ENCODE peak calls at places on chromosomes 7 and 10, in nine cellular contexts. One of them, this sample, is unnamed.

GRCh38 chr10:6597478-6597877 is 17.4 kb upstream of the PRKCQ start:
- DNase-seq in transverse colon: no peak
- DNase-seq in upper lobe of right lung: no peak
- DNase-seq in heart left ventricle: no peak
- DNase-seq in heart right ventricle: no peak
- DNase-seq in mammary epithelial cell: no peak
- DNase-seq in neural progenitor cell: no peak
- DNase-seq in GM23338: no peak
- DNase-seq in K562: no peak
- DNase-seq in this sample: no peak

GRCh38 chr10:129696636-129697035 is 229.6 kb downstream of the MGMT start:
- DNase-seq in GM23338: no peak
- DNase-seq in K562: no peak
- DNase-seq in transverse colon: no peak
- DNase-seq in heart left ventricle: no peak
- DNase-seq in upper lobe of right lung: no peak
- DNase-seq in neural progenitor cell: no peak
- DNase-seq in mammary epithelial cell: no peak
- DNase-seq in heart right ventricle: no peak
- DNase-seq in this sample: no peak

GRCh38 chr7:138000081-138000701 is 1.7 kb downstream of the CREB3L2 start:
- DNase-seq in K562: peak; percentile 87
- DNase-seq in transverse colon: peak; percentile 58
- DNase-seq in mammary epithelial cell: peak; percentile 66
- DNase-seq in GM23338: peak; percentile 77
- DNase-seq in upper lobe of right lung: no peak
- DNase-seq in heart left ventricle: peak; percentile 76
- DNase-seq in heart right ventricle: peak; percentile 78
- DNase-seq in neural progenitor cell: peak; percentile 79
- DNase-seq in this sample: no peak

GRCh38 chr10:6610647-6611046 is 30.6 kb upstream of the PRKCQ start:
- DNase-seq in GM23338: no peak
- DNase-seq in heart left ventricle: no peak
- DNase-seq in neural progenitor cell: no peak
- DNase-seq in heart right ventricle: no peak
- DNase-seq in upper lobe of right lung: no peak
- DNase-seq in mammary epithelial cell: no peak
- DNase-seq in transverse colon: no peak
- DNase-seq in K562: no peak
- DNase-seq in this sample: no peak

GRCh38 chr10:103613616-103614015 is 120.1 kb downstream of the NEURL1 start:
- DNase-seq in mammary epithelial cell: no peak
- DNase-seq in heart left ventricle: no peak
- DNase-seq in heart right ventricle: no peak
- DNase-seq in K562: no peak
- DNase-seq in transverse colon: no peak
- DNase-seq in GM23338: no peak
- DNase-seq in neural progenitor cell: no peak
- DNase-seq in upper lobe of right lung: no peak
- DNase-seq in this sample: no peak

GRCh38 chr10:87504667-87505365 is at the start of gene MINPP1:
- DNase-seq in transverse colon: peak; percentile 82
- DNase-seq in neural progenitor cell: peak; percentile 94
- DNase-seq in mammary epithelial cell: peak; percentile 89
- DNase-seq in GM23338: peak; percentile 97
- DNase-seq in heart left ventricle: peak; percentile 83
- DNase-seq in heart right ventricle: peak; percentile 77
- DNase-seq in upper lobe of right lung: peak; percentile 92
- DNase-seq in K562: peak; percentile 89
- DNase-seq in this sample: peak; percentile 89

GRCh38 chr10:131081386-131081785 is 230.1 kb downstream of the TCERG1L start:
- DNase-seq in heart left ventricle: no peak
- DNase-seq in heart right ventricle: no peak
- DNase-seq in transverse colon: no peak
- DNase-seq in upper lobe of right lung: no peak
- DNase-seq in mammary epithelial cell: no peak
- DNase-seq in K562: no peak
- DNase-seq in GM23338: no peak
- DNase-seq in neural progenitor cell: no peak
- DNase-seq in this sample: no peak

GRCh38 chr10:31554556-31554955 is 235.5 kb downstream of the ZEB1 start:
- DNase-seq in heart right ventricle: no peak
- DNase-seq in mammary epithelial cell: peak; percentile 75
- DNase-seq in heart left ventricle: no peak
- DNase-seq in neural progenitor cell: no peak
- DNase-seq in upper lobe of right lung: no peak
- DNase-seq in GM23338: no peak
- DNase-seq in transverse colon: no peak
- DNase-seq in K562: no peak
- DNase-seq in this sample: no peak

GRCh38 chr7:131095346-131095745 is 232.3 kb upstream of the MKLN1 start:
- DNase-seq in neural progenitor cell: no peak
- DNase-seq in upper lobe of right lung: no peak
- DNase-seq in mammary epithelial cell: no peak
- DNase-seq in transverse colon: no peak
- DNase-seq in K562: no peak
- DNase-seq in heart right ventricle: no peak
- DNase-seq in GM23338: no peak
- DNase-seq in heart left ventricle: no peak
- DNase-seq in this sample: no peak

GRCh38 chr7:131090866-131091692 is 236.6 kb upstream of the MKLN1 start:
- DNase-seq in heart right ventricle: no peak
- DNase-seq in heart left ventricle: no peak
- DNase-seq in K562: no peak
- DNase-seq in mammary epithelial cell: no peak
- DNase-seq in upper lobe of right lung: no peak
- DNase-seq in GM23338: peak; percentile 85
- DNase-seq in neural progenitor cell: no peak
- DNase-seq in transverse colon: no peak
- DNase-seq in this sample: no peak

GRCh38 chr7:131087756-131088658 is 239.7 kb upstream of the MKLN1 start:
- DNase-seq in upper lobe of right lung: no peak
- DNase-seq in heart right ventricle: no peak
- DNase-seq in heart left ventricle: no peak
- DNase-seq in neural progenitor cell: no peak
- DNase-seq in mammary epithelial cell: no peak
- DNase-seq in GM23338: peak; percentile 64
- DNase-seq in transverse colon: no peak
- DNase-seq in K562: no peak
- DNase-seq in this sample: no peak

GRCh38 chr7:131094685-131095084 is 233.0 kb upstream of the MKLN1 start:
- DNase-seq in GM23338: no peak
- DNase-seq in neural progenitor cell: no peak
- DNase-seq in heart right ventricle: no peak
- DNase-seq in K562: no peak
- DNase-seq in mammary epithelial cell: no peak
- DNase-seq in heart left ventricle: no peak
- DNase-seq in transverse colon: no peak
- DNase-seq in upper lobe of right lung: no peak
- DNase-seq in this sample: no peak

GRCh38 chr7:131090188-131090587 is 237.5 kb upstream of the MKLN1 start:
- DNase-seq in GM23338: no peak
- DNase-seq in heart left ventricle: no peak
- DNase-seq in neural progenitor cell: no peak
- DNase-seq in mammary epithelial cell: no peak
- DNase-seq in upper lobe of right lung: no peak
- DNase-seq in transverse colon: no peak
- DNase-seq in heart right ventricle: no peak
- DNase-seq in K562: no peak
- DNase-seq in this sample: no peak
- H3K4me1 ChIP-seq in GM23338: peaks cover 38% of the 10 kb centered on the region
- H3K4me1 ChIP-seq in heart left ventricle: peaks cover 2% of the 10 kb centered on the region
- H3K4me1 ChIP-seq in neural progenitor cell: peaks cover 6% of the 10 kb centered on the region
- H3K4me1 ChIP-seq in mammary epithelial cell: no peaks in the 10 kb centered on the region
- H3K4me1 ChIP-seq in upper lobe of right lung: peaks cover 60% of the 10 kb centered on the region
- H3K4me1 ChIP-seq in transverse colon: peaks cover 26% of the 10 kb centered on the region
- H3K4me1 ChIP-seq in heart right ventricle: peaks cover 48% of the 10 kb centered on the region
- H3K4me1 ChIP-seq in K562: no peaks in the 10 kb centered on the region
- H3K4me1 ChIP-seq in this sample: no peaks in the 10 kb centered on the region

DNA sequence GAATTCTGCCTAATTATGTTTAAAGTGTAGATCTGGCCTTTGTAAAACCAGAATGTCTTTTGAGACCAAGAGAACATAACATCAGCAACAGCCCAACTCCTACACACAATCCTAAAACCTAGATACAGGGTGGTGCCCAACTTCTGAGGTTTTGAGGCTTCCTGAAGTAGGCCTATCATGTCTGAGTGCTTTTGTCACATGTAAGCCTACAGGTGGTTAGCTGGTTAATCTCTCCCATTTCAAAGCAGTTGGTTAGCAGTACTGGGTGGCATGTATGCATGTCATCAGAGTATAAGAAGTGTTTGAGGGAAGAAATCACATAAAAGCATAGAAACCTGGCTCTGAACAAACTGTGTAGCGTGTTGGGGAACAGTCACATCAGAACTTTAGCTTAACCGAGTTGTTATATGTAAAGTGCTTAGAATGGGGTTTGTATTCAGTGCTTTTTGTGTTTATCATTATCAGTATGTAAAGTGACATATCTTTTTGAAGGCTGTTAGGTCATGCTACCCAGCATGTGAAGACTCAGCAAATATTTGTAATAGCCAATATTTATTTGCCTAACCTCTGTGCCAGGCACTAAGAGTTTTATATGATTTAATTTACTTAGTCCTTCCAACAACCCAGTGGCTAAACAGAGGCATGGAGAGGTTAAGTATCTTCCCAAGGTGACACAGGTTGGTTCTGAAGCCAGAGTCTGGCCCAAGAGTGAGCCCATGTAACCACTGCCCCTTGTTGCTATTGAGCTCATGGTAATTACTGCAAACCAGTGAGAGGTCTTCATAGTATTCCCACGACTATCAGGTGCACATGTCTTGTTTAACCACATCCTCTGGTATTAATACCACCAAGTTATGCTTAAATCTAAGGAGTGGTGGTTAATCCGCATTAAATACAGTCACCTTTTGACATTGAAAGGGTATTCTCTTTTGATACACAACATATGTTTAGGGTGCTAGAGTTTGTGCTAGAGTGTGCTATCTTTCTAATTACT is 2.6 kb downstream of the ADD3 start:
- DNase-seq in upper lobe of right lung: no peak
- DNase-seq in GM23338: no peak
- DNase-seq in K562: peak; percentile 44
- DNase-seq in transverse colon: no peak
- DNase-seq in heart left ventricle: no peak
- DNase-seq in mammary epithelial cell: no peak
- DNase-seq in neural progenitor cell: no peak
- DNase-seq in heart right ventricle: no peak
- DNase-seq in this sample: no peak
- H3K4me3 ChIP-seq in upper lobe of right lung: peak overlapping the region; percentile 93
- H3K4me3 ChIP-seq in GM23338: peak overlapping the region; percentile 63
- H3K4me3 ChIP-seq in K562: peak overlapping the region; percentile 92
- H3K4me3 ChIP-seq in transverse colon: no peak overlapping the region
- H3K4me3 ChIP-seq in heart left ventricle: peak overlapping the region; percentile 97
- H3K4me3 ChIP-seq in mammary epithelial cell: no peak overlapping the region
- H3K4me3 ChIP-seq in neural progenitor cell: peak overlapping the region; percentile 89
- H3K4me3 ChIP-seq in heart right ventricle: peak overlapping the region; percentile 99
- H3K4me3 ChIP-seq in this sample: peak overlapping the region; percentile 84

GRCh38 chr10:3781458-3782098 is 3.4 kb downstream of the KLF6 start:
- DNase-seq in upper lobe of right lung: peak; percentile 84
- DNase-seq in GM23338: no peak
- DNase-seq in K562: no peak
- DNase-seq in mammary epithelial cell: peak; percentile 53
- DNase-seq in neural progenitor cell: no peak
- DNase-seq in heart right ventricle: peak; percentile 57
- DNase-seq in transverse colon: peak; percentile 68
- DNase-seq in heart left ventricle: peak; percentile 72
- DNase-seq in this sample: peak; percentile 60
- H3K36me3 ChIP-seq in upper lobe of right lung: peaks cover 61% of the 10 kb centered on the region
- H3K36me3 ChIP-seq in GM23338: peaks cover 50% of the 10 kb centered on the region
- H3K36me3 ChIP-seq in K562: peaks cover 60% of the 10 kb centered on the region
- H3K36me3 ChIP-seq in mammary epithelial cell: peaks cover 26% of the 10 kb centered on the region
- H3K36me3 ChIP-seq in neural progenitor cell: peaks cover 7% of the 10 kb centered on the region
- H3K36me3 ChIP-seq in heart right ventricle: peaks cover 56% of the 10 kb centered on the region
- H3K36me3 ChIP-seq in transverse colon: peaks cover 44% of the 10 kb centered on the region
- H3K36me3 ChIP-seq in heart left ventricle: peaks cover 55% of the 10 kb centered on the region
- H3K36me3 ChIP-seq in this sample: peaks cover 76% of the 10 kb centered on the region

GRCh38 chr10:2760736-2761135 is 306.6 kb upstream of the PFKP start:
- DNase-seq in heart left ventricle: no peak
- DNase-seq in mammary epithelial cell: no peak
- DNase-seq in GM23338: no peak
- DNase-seq in K562: peak; percentile 14
- DNase-seq in upper lobe of right lung: no peak
- DNase-seq in heart right ventricle: no peak
- DNase-seq in transverse colon: no peak
- DNase-seq in neural progenitor cell: no peak
- DNase-seq in this sample: no peak

GRCh38 chr10:2759203-2759602 is 308.1 kb upstream of the PFKP start:
- DNase-seq in mammary epithelial cell: no peak
- DNase-seq in heart left ventricle: no peak
- DNase-seq in K562: no peak
- DNase-seq in heart right ventricle: no peak
- DNase-seq in transverse colon: no peak
- DNase-seq in neural progenitor cell: no peak
- DNase-seq in upper lobe of right lung: no peak
- DNase-seq in GM23338: no peak
- DNase-seq in this sample: no peak

GRCh38 chr10:2754943-2755342 is 312.4 kb upstream of the PFKP start:
- DNase-seq in heart left ventricle: no peak
- DNase-seq in transverse colon: no peak
- DNase-seq in mammary epithelial cell: no peak
- DNase-seq in GM23338: no peak
- DNase-seq in upper lobe of right lung: no peak
- DNase-seq in K562: no peak
- DNase-seq in heart right ventricle: no peak
- DNase-seq in neural progenitor cell: no peak
- DNase-seq in this sample: no peak
- H3K4me1 ChIP-seq in heart left ventricle: no peaks in the 10 kb centered on the region
- H3K4me1 ChIP-seq in transverse colon: no peaks in the 10 kb centered on the region
- H3K4me1 ChIP-seq in mammary epithelial cell: no peaks in the 10 kb centered on the region
- H3K4me1 ChIP-seq in GM23338: peaks cover 8% of the 10 kb centered on the region
- H3K4me1 ChIP-seq in upper lobe of right lung: no peaks in the 10 kb centered on the region
- H3K4me1 ChIP-seq in K562: no peaks in the 10 kb centered on the region
- H3K4me1 ChIP-seq in heart right ventricle: no peaks in the 10 kb centered on the region
- H3K4me1 ChIP-seq in neural progenitor cell: peaks cover 4% of the 10 kb centered on the region
- H3K4me1 ChIP-seq in this sample: no peaks in the 10 kb centered on the region

DNA sequence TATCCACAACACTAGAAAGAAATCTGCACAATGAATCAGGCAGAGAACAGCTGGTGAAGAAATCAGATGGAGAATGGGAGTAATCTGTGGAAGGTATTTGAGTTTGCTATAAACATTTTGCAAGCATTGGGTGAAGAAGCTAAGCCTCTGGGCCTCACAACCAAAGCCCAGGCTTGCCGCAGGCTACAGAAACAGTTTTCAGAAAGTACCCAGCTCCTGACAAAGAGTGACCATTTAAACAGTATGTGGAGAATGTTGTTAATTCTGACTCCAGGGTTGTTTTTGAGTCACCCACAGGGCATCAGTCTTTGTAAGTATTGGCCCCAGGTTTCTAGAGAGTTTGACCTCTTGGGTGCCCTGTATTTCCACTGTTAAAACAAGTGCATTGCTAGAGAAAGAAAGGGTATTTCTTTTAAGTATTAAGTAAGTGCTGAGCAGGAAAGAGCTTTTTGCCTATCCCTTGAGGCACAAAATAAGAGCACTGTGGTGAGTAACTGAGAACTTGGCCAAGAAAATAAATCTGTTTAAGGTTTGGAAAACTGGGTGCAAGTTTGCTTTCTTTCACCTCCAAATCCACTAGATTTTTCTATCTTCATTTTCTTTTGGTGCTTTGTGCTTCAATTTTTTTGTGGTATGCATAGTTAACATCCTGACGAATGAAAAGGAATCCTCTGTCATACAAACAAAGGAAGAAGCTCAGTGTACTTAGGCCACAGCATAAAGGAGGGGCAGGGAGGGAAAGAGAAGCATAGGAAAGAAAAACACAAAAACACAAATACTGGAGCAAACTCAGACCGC is 691.8 kb downstream of the SUGCT start:
- DNase-seq in neural progenitor cell: peak; percentile 42
- DNase-seq in upper lobe of right lung: no peak
- DNase-seq in mammary epithelial cell: peak; percentile 71
- DNase-seq in GM23338: peak; percentile 49
- DNase-seq in transverse colon: no peak
- DNase-seq in heart right ventricle: no peak
- DNase-seq in K562: no peak
- DNase-seq in heart left ventricle: no peak
- DNase-seq in this sample: no peak
- H3K4me3 ChIP-seq in neural progenitor cell: no peak overlapping the region
- H3K4me3 ChIP-seq in upper lobe of right lung: no peak overlapping the region
- H3K4me3 ChIP-seq in mammary epithelial cell: no peak overlapping the region
- H3K4me3 ChIP-seq in GM23338: no peak overlapping the region
- H3K4me3 ChIP-seq in transverse colon: no peak overlapping the region
- H3K4me3 ChIP-seq in heart right ventricle: no peak overlapping the region
- H3K4me3 ChIP-seq in K562: no peak overlapping the region
- H3K4me3 ChIP-seq in heart left ventricle: no peak overlapping the region
- H3K4me3 ChIP-seq in this sample: no peak overlapping the region